ENCODE peak calls at places on chromosomes 16 and 17, in ten cellular contexts. E is fibroblast of lung, Z is kidney, J is Peyer's patch, P is heart right ventricle, R is heart left ventricle, B is transverse colon, C is GM23248, I is A549, U is OCI-LY7. O is an unnamed sample.

GRCh38 chr16:74778646-74779045 is 4.0 kb upstream of the FA2H start:
- DNase-seq in B (peak; percentile 76), U (no peak), R (no peak), P (no peak), J (peak; percentile 60), C (no peak), Z (no peak), E (no peak), I (no peak), O (no peak)

GRCh38 chr16:74888227-74888862 is 96.6 kb downstream of the WDR59 start:
- DNase-seq in Z (no peak), P (no peak), B (no peak), I (no peak), R (no peak), U (no peak), E (no peak), C (no peak), J (no peak), O (no peak)

GRCh38 chr17:72489273-72489641 is 368.4 kb downstream of the SOX9 start:
- DNase-seq in R (no peak), P (no peak), Z (no peak), B (peak; percentile 60), U (no peak), C (no peak), I (no peak), E (no peak), J (no peak), O (no peak)

GRCh38 chr16:72847187-72848044 is 200.5 kb downstream of the ZFHX3 start:
- DNase-seq in I (peak; percentile 76), P (no peak), J (no peak), B (no peak), U (peak; percentile 34), E (peak; percentile 42), R (no peak), Z (no peak), C (peak; percentile 47), O (no peak)

GRCh38 chr16:79288046-79288445 is 312.5 kb downstream of the MAF start:
- DNase-seq in J (no peak), U (peak; percentile 58), Z (no peak), R (no peak), I (no peak), P (no peak), B (no peak), E (no peak), C (no peak), O (no peak)

GRCh38 chr17:16255481-16255901 is 38.5 kb downstream of the PIGL start:
- DNase-seq in U (no peak), J (peak; percentile 65), R (no peak), I (no peak), B (peak; percentile 64), Z (peak; percentile 78), E (peak; percentile 82), P (peak; percentile 48), C (peak; percentile 34), O (peak; percentile 80)

GRCh38 chr17:73371846-73372245 is 60.0 kb upstream of the CDC42EP4 start:
- DNase-seq in E (no peak), R (no peak), I (no peak), P (no peak), U (no peak), B (no peak), J (no peak), Z (no peak), C (no peak), O (no peak)

GRCh38 chr16:7345423-7345822 is 12.8 kb downstream of the RBFOX1 start:
- DNase-seq in J (no peak), E (no peak), R (peak; percentile 61), P (peak; percentile 35), B (no peak), U (no peak), C (no peak), I (no peak), Z (no peak), O (no peak)

GRCh38 chr16:27221576-27222498 is 18.5 kb downstream of the KDM8 start:
- DNase-seq in P (peak; percentile 57), E (peak; percentile 75), J (no peak), U (no peak), R (peak; percentile 61), I (no peak), Z (no peak), C (peak; percentile 92), B (peak; percentile 9), O (no peak)

GRCh38 chr16:68902376-68903345 is 59.3 kb downstream of the TANGO6 start:
- DNase-seq in R (no peak), I (peak; percentile 68), Z (no peak), P (no peak), J (no peak), C (peak; percentile 72), B (peak; percentile 50), U (peak; percentile 10), E (peak; percentile 66), O (no peak)

GRCh38 chr17:82645516-82645915 is 2.7 kb downstream of the WDR45B start:
- DNase-seq in C (peak; percentile 35), I (no peak), U (no peak), R (no peak), B (no peak), Z (no peak), J (no peak), P (no peak), E (no peak), O (peak; percentile 30)

GRCh38 chr17:4572131-4572530 is 11.8 kb upstream of the GGT6 start:
- DNase-seq in J (no peak), R (no peak), B (no peak), I (no peak), Z (no peak), U (no peak), E (no peak), C (no peak), P (no peak), O (no peak)

GRCh38 chr16:57087003-57087402 is 5.4 kb upstream of the CPNE2 start:
- DNase-seq in C (no peak), P (no peak), B (no peak), Z (no peak), R (no peak), U (peak; percentile 86), E (no peak), I (no peak), J (no peak), O (no peak)

GRCh38 chr16:57563761-57564160 is 21.3 kb downstream of the ADGRG5 start:
- DNase-seq in U (no peak), C (no peak), Z (no peak), E (no peak), P (no peak), J (no peak), R (no peak), B (no peak), I (no peak), O (no peak)

GRCh38 chr17:82816358-82816757 is 23.5 kb downstream of the ZNF750 start:
- DNase-seq in U (no peak), C (no peak), R (no peak), P (no peak), B (no peak), I (no peak), E (no peak), J (no peak), Z (peak; percentile 12), O (no peak)

GRCh38 chr17:40430272-40431230 is 12.7 kb upstream of the IGFBP4 start:
- DNase-seq in E (no peak), J (peak; percentile 23), I (no peak), Z (no peak), C (no peak), B (no peak), P (no peak), U (no peak), R (no peak), O (peak; percentile 38)

GRCh38 chr17:2608350-2608913 is 15.0 kb downstream of the PAFAH1B1 start:
- DNase-seq in J (no peak), P (no peak), Z (no peak), R (no peak), C (no peak), I (no peak), B (no peak), E (no peak), U (no peak), O (no peak)
- H3K4me1 ChIP-seq in J (no peaks in the 10 kb centered on the region), P (peaks cover 64% of the 10 kb centered on the region), Z (peaks cover 5% of the 10 kb centered on the region), R (peaks cover 57% of the 10 kb centered on the region), C (peaks cover 4% of the 10 kb centered on the region), I (peaks cover 10% of the 10 kb centered on the region), B (peaks cover 12% of the 10 kb centered on the region), E (no peaks in the 10 kb centered on the region), U (peaks cover 7% of the 10 kb centered on the region), O (peaks cover 3% of the 10 kb centered on the region)

GRCh38 chr17:78780852-78781338 is 1.2 kb downstream of the CYTH1 start:
- DNase-seq in J (no peak), E (peak; percentile 40), U (peak; percentile 70), Z (peak; percentile 57), P (no peak), I (no peak), C (peak; percentile 68), R (no peak), B (no peak), O (no peak)
- H3K4me1 ChIP-seq in J (peaks cover 13% of the 10 kb centered on the region), E (no peaks in the 10 kb centered on the region), U (peaks cover 47% of the 10 kb centered on the region), Z (no peaks in the 10 kb centered on the region), P (peaks cover 30% of the 10 kb centered on the region), I (peaks cover 18% of the 10 kb centered on the region), C (peaks cover under 1% of the 10 kb centered on the region), R (peaks cover 19% of the 10 kb centered on the region), B (peaks cover 8% of the 10 kb centered on the region), O (no peaks in the 10 kb centered on the region)

GRCh38 chr17:65022751-65023421 is 33.7 kb downstream of the GNA13 start:
- DNase-seq in P (no peak), C (peak; percentile 69), Z (no peak), B (no peak), E (peak; percentile 39), J (no peak), R (no peak), I (no peak), U (no peak), O (no peak)

GRCh38 chr17:65023791-65024190 is 32.7 kb downstream of the GNA13 start:
- DNase-seq in R (no peak), B (no peak), I (no peak), C (peak; percentile 16), J (no peak), Z (no peak), P (no peak), U (no peak), E (no peak), O (no peak)

GRCh38 chr17:65022137-65022536 is 34.4 kb downstream of the GNA13 start:
- DNase-seq in R (no peak), J (no peak), B (no peak), U (no peak), Z (no peak), I (no peak), E (no peak), P (no peak), C (no peak), O (no peak)

GRCh38 chr17:65027305-65027704 is 29.2 kb downstream of the GNA13 start:
- DNase-seq in U (no peak), C (peak; percentile 81), I (peak; percentile 74), P (no peak), R (no peak), B (no peak), J (no peak), Z (no peak), E (peak; percentile 69), O (no peak)

GRCh38 chr17:65025288-65025687 is 31.3 kb downstream of the GNA13 start:
- DNase-seq in I (no peak), C (no peak), E (no peak), J (no peak), Z (no peak), P (no peak), U (no peak), B (no peak), R (no peak), O (no peak)
- H3K4me1 ChIP-seq in I (peaks cover 69% of the 10 kb centered on the region), C (peaks cover 39% of the 10 kb centered on the region), E (peaks cover 11% of the 10 kb centered on the region), J (peaks cover 19% of the 10 kb centered on the region), Z (peaks cover 31% of the 10 kb centered on the region), P (peaks cover 47% of the 10 kb centered on the region), U (peaks cover 88% of the 10 kb centered on the region), B (peaks cover 23% of the 10 kb centered on the region), R (peaks cover 50% of the 10 kb centered on the region), O (peaks cover 7% of the 10 kb centered on the region)

GRCh38 chr17:41667280-41668008 is 21.2 kb upstream of the EIF1 start:
- DNase-seq in B (no peak), E (no peak), P (no peak), I (no peak), Z (peak; percentile 78), C (no peak), J (no peak), R (peak; percentile 63), U (no peak), O (no peak)
- H3K4me1 ChIP-seq in B (no peaks in the 10 kb centered on the region), E (peaks cover 8% of the 10 kb centered on the region), P (peaks cover 14% of the 10 kb centered on the region), I (peaks cover 23% of the 10 kb centered on the region), Z (no peaks in the 10 kb centered on the region), C (peaks cover 5% of the 10 kb centered on the region), J (peaks cover 11% of the 10 kb centered on the region), R (peaks cover 17% of the 10 kb centered on the region), U (peaks cover 31% of the 10 kb centered on the region), O (no peaks in the 10 kb centered on the region)